ENCODE peak calls at places on chromosomes 4 and X, in five cellular contexts. S, U, O, P and R are unnamed samples.
A peak's percentile ranks its signal among the peaks of the same experiment; 100 is the strongest.

GRCh38 chr4:31160146-31160545 is 440.0 kb downstream of the PCDH7 start:
- DNase-seq in U (no peak), P (no peak), O (no peak), S (no peak), R (no peak)

GRCh38 chrX:8803326-8803725 is 2.1 kb upstream of the FAM9A start:
- DNase-seq in O (no peak), P (no peak), U (no peak), S (no peak), R (no peak)

GRCh38 chrX:41238543-41238942 is 95.4 kb upstream of the DDX3X start:
- DNase-seq in S (peak; percentile 53), U (no peak), P (no peak), O (peak; percentile 5), R (no peak)

GRCh38 chr4:169033660-169034059 is 23.6 kb upstream of the CBR4 start:
- DNase-seq in P (no peak), O (peak; percentile 44), S (no peak), U (no peak), R (no peak)

GRCh38 chr4:67475155-67475554 is 70.1 kb downstream of the CENPC start:
- DNase-seq in O (no peak), P (peak; percentile 6), U (no peak), S (no peak), R (no peak)

GRCh38 chrX:101409043-101409442 is 1.0 kb downstream of the HNRNPH2 start:
- DNase-seq in U (no peak), P (no peak), O (no peak), S (no peak), R (no peak)

GRCh38 chr4:53536328-53536727 is 55.0 kb downstream of the LNX1 start:
- DNase-seq in P (no peak), O (no peak), U (no peak), S (no peak), R (no peak)

GRCh38 chr4:97496298-97496873 is 646.9 kb downstream of the STPG2 start:
- DNase-seq in S (peak; percentile 42), P (no peak), U (no peak), O (peak; percentile 9), R (no peak)

GRCh38 chr4:48570646-48571220 is 80.7 kb downstream of the ZAR1 start:
- DNase-seq in P (no peak), U (no peak), O (no peak), S (peak; percentile 22), R (no peak)

GRCh38 chrX:65697915-65698796 is 30.7 kb downstream of the MSN start:
- DNase-seq in S (peak; percentile 51), P (no peak), O (peak; percentile 71), U (peak; percentile 1), R (peak; percentile 51)

GRCh38 chrX:52504551-52504950 is 8.9 kb downstream of the XAGE1A start:
- DNase-seq in U (no peak), P (no peak), S (no peak), O (no peak), R (no peak)